ENCODE peak calls at places on chromosome X, in five cellular contexts. X, C, P, F and Y are unnamed samples.

GRCh38 chrX:100731441-100732281 is at the start of gene SYTL4:
- DNase-seq in X (no peak), C (no peak), P (peak), F (no peak), Y (peak)

GRCh38 chrX:107154787-107155620 is 36.4 kb upstream of the RBM41 start:
- DNase-seq in X (no peak), C (peak), P (no peak), F (no peak), Y (peak)

GRCh38 chrX:155048997-155049619 is 21.8 kb downstream of the CMC4 start:
- DNase-seq in X (peak), C (no peak), P (no peak), F (peak), Y (no peak)

GRCh38 chrX:37998586-37999267 is 7.6 kb upstream of the SYTL5 start:
- DNase-seq in X (no peak), C (peak), P (no peak), F (no peak), Y (no peak)

GRCh38 chrX:1883772-1884171 is 268.9 kb downstream of the ASMT start:
- DNase-seq in X (no peak), C (no peak), P (no peak), F (no peak), Y (no peak)

GRCh38 chrX:63561425-63561824 is 210.3 kb upstream of the SPIN4 start:
- DNase-seq in X (no peak), C (no peak), P (no peak), F (no peak), Y (no peak)

GRCh38 chrX:69019073-69019890 is 146.0 kb downstream of the PJA1 start:
- DNase-seq in X (peak), C (no peak), P (no peak), F (no peak), Y (no peak)

GRCh38 chrX:13080128-13080795 is 35.8 kb upstream of the FAM9C start:
- DNase-seq in X (no peak), C (no peak), P (no peak), F (no peak), Y (no peak)

GRCh38 chrX:19728083-19728648 is 159.2 kb downstream of the SH3KBP1 start:
- DNase-seq in X (no peak), C (no peak), P (no peak), F (no peak), Y (no peak)

GRCh38 chrX:152037183-152037582 is 62.7 kb upstream of the GABRE start:
- DNase-seq in X (no peak), C (no peak), P (no peak), F (no peak), Y (no peak)

GRCh38 chrX:40277672-40278071 is 179.9 kb upstream of the BCOR start:
- DNase-seq in X (no peak), C (no peak), P (no peak), F (no peak), Y (no peak)

GRCh38 chrX:68942141-68942540 is 113.3 kb downstream of the EFNB1 start:
- DNase-seq in X (peak), C (no peak), P (no peak), F (no peak), Y (no peak)

GRCh38 chrX:29531336-29531735 is 684.0 kb upstream of the MAGEB2 start:
- DNase-seq in X (no peak), C (no peak), P (peak), F (no peak), Y (peak)

GRCh38 chrX:135424469-135424868 is 2.7 kb downstream of the SMIM10L2A start:
- DNase-seq in X (no peak), C (no peak), P (no peak), F (no peak), Y (no peak)

GRCh38 chrX:69066966-69067525 is 98.2 kb downstream of the PJA1 start:
- DNase-seq in X (no peak), C (no peak), P (no peak), F (no peak), Y (no peak)

GRCh38 chrX:265502-265901 is 15.7 kb upstream of the PLCXD1 start:
- DNase-seq in X (no peak), C (no peak), P (no peak), F (no peak), Y (no peak)

GRCh38 chrX:27680726-27681125 is 90.6 kb downstream of the DCAF8L2 start:
- DNase-seq in X (no peak), C (no peak), P (no peak), F (no peak), Y (no peak)

GRCh38 chrX:27671234-27671633 is 81.1 kb downstream of the DCAF8L2 start:
- DNase-seq in X (no peak), C (no peak), P (no peak), F (no peak), Y (no peak)

GRCh38 chrX:27679281-27679680 is 89.1 kb downstream of the DCAF8L2 start:
- DNase-seq in X (no peak), C (no peak), P (no peak), F (no peak), Y (no peak)

GRCh38 chrX:27674491-27674890 is 84.3 kb downstream of the DCAF8L2 start:
- DNase-seq in X (no peak), C (no peak), P (no peak), F (no peak), Y (no peak)

DNA sequence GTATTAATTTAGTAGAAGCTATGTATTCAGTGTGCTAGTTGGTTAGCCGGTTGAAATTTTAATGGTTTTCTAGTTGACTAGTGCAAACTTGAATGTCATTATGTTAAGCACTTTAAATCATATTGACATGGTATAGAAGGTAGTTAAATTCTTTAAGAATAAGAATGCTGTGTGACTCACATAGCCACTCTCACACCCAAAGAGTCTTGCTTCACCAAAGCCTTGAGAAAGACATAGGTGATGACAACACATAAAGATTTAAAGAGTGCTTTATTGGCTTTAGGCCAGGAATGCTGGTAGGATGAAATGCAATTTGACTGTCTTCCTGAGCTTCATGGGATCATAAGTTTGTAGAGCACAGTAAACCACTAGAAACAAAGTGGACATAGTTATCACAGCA is 85.3 kb downstream of the DCAF8L2 start:
- DNase-seq in X (no peak), C (no peak), P (no peak), F (no peak), Y (no peak)
- TF ChIP-seq CTCF in X (no peak), C (no peak), P (no peak), F (no peak), Y (no peak)

GRCh38 chrX:15465896-15466651 is 27.1 kb downstream of the PIR start:
- DNase-seq in X (no peak), C (no peak), P (no peak), F (no peak), Y (no peak)
- TF ChIP-seq CTCF in X (no peak), C (peak), P (peak), F (no peak), Y (no peak)

DNA sequence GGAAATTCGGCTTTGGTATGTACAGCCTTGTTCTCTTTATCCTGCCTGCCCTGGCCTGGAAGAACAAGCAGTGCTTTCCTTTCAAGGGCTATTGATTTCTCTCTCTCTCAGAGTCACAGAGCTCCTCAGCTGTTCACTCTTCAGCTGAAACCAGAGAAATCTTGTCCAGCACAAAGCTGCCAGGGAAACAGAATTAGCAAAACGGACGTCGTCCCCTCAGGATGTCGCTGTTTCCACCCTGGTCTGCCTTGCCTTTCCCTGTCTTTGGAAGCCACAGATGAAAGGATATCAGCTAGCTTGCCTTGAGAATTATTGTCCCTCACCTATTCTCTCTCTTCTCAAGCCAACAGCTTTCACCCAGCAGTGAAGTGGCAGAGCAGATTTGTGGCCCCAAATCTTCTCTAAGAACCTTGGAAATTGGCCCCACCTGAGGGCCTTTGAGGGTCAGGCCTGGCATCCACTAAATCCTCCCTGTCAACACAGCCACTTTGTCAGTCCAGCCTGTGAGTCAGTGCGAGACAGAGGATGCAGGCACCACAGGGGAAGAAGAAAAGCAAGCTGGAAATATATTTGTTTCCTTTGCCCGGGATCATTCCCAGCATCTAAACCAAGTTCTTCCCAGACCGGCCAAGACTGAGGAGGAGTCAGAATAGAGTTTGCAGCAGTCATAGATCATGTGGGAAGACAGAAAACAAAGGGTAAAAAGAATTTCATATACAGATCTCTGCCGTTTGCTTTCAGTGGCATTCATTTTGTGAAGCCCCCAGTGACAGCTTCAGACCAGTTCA is 63.8 kb upstream of the MTM1 start:
- DNase-seq in X (no peak), C (no peak), P (no peak), F (no peak), Y (no peak)
- TF ChIP-seq CTCF in X (no peak), C (no peak), P (no peak), F (no peak), Y (no peak)

DNA sequence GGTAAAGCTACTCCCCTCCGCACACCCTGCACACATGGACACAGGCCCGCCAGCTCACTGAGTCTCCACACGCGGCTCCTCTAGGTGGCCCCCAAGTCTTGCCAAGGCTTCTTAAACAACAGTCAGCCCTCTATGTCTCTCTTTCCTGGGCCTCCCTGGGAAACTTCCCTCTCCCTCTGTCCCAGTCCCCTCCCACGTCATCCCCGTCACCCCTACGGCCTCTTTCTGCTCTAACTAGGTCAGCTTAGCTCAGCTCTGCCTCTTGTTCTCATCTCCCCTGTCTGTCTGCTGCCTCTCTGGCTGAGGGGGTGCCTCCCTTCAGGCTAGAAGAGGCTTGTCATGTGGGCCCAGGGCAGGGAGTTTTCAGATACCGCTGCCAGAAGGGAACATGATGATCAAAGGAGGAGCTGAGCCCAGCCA is 38.8 kb downstream of the SEPTIN6 start:
- DNase-seq in X (no peak), C (no peak), P (no peak), F (no peak), Y (no peak)
- TF ChIP-seq CTCF in X (no peak), C (no peak), P (no peak), F (no peak), Y (no peak)

GRCh38 chrX:49761481-49761880 is 65.7 kb upstream of the PAGE1 start:
- DNase-seq in X (no peak), C (no peak), P (no peak), F (no peak), Y (peak)
- TF ChIP-seq CTCF in X (peak), C (peak), P (peak), F (peak), Y (peak)

GRCh38 chrX:70196961-70197805 is 19.9 kb downstream of the DGAT2L6 start:
- DNase-seq in X (peak), C (no peak), P (no peak), F (peak), Y (peak)
- TF ChIP-seq CTCF in X (peak), C (peak), P (peak), F (peak), Y (peak)

GRCh38 chrX:118677318-118677717 is 50.1 kb upstream of the IL13RA1 start:
- DNase-seq in X (no peak), C (no peak), P (no peak), F (no peak), Y (no peak)
- TF ChIP-seq CTCF in X (no peak), C (no peak), P (no peak), F (no peak), Y (no peak)

GRCh38 chrX:82218361-82218760 is 1016.5 kb downstream of the SH3BGRL start:
- DNase-seq in X (no peak), C (no peak), P (no peak), F (peak), Y (peak)
- TF ChIP-seq CTCF in X (no peak), C (no peak), P (peak), F (no peak), Y (peak)

GRCh38 chrX:74505437-74505836 is 84.1 kb downstream of the SLC16A2 start:
- DNase-seq in X (no peak), C (no peak), P (no peak), F (no peak), Y (no peak)
- TF ChIP-seq CTCF in X (no peak), C (no peak), P (no peak), F (no peak), Y (no peak)

DNA sequence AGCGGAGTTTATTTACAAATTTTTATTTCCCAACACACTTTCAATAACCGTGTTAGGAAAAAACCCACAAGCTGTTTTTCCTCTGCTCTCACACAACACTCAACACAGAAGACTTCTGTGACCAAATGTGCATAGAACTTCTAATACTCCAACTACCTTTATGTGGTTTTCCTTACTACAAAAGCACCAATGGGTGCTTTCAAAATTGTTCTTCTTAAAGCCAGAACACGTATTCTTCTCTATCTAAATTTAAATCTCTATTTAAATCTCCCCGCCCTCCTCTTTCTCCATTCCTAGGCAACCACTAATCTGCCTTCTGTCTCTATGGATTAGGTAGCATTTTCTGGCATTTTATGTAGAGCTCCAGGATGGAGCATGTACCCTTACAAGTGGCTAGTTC is 90.0 kb downstream of the SHROOM2 start:
- DNase-seq in X (no peak), C (no peak), P (no peak), F (no peak), Y (no peak)
- TF ChIP-seq CTCF in X (no peak), C (no peak), P (no peak), F (no peak), Y (no peak)